ENCODE peak calls at places on chromosomes 7 and 10, in seven cellular contexts. One of them, this sample, is unnamed.

GRCh38 chr10:43127447-43127846 is 10.8 kb upstream of the CSGALNACT2 start:
- DNase-seq in NB4: no peak
- DNase-seq in ovary: peak; percentile 7
- DNase-seq in heart left ventricle: no peak
- DNase-seq in endothelial cell of umbilical vein: no peak
- DNase-seq in epithelial cell of esophagus: peak; percentile 10
- DNase-seq in fibroblast of pulmonary artery: no peak
- DNase-seq in this sample: no peak

GRCh38 chr7:33590902-33591301 is 314.4 kb upstream of the BMPER start:
- DNase-seq in fibroblast of pulmonary artery: peak; percentile 31
- DNase-seq in endothelial cell of umbilical vein: peak; percentile 63
- DNase-seq in ovary: no peak
- DNase-seq in NB4: no peak
- DNase-seq in epithelial cell of esophagus: peak; percentile 69
- DNase-seq in heart left ventricle: no peak
- DNase-seq in this sample: no peak

GRCh38 chr7:15687645-15688025 is 1.2 kb upstream of the MEOX2 start:
- DNase-seq in epithelial cell of esophagus: no peak
- DNase-seq in endothelial cell of umbilical vein: peak; percentile 37
- DNase-seq in NB4: no peak
- DNase-seq in ovary: no peak
- DNase-seq in fibroblast of pulmonary artery: no peak
- DNase-seq in heart left ventricle: peak; percentile 66
- DNase-seq in this sample: peak; percentile 10

GRCh38 chr7:29968683-29969457 is 20.7 kb downstream of the SCRN1 start:
- DNase-seq in endothelial cell of umbilical vein: no peak
- DNase-seq in fibroblast of pulmonary artery: peak; percentile 74
- DNase-seq in ovary: no peak
- DNase-seq in epithelial cell of esophagus: peak; percentile 73
- DNase-seq in NB4: no peak
- DNase-seq in heart left ventricle: no peak
- DNase-seq in this sample: no peak

GRCh38 chr10:50470345-50470744 is 153.4 kb downstream of the SGMS1 start:
- DNase-seq in endothelial cell of umbilical vein: no peak
- DNase-seq in ovary: no peak
- DNase-seq in epithelial cell of esophagus: peak; percentile 33
- DNase-seq in fibroblast of pulmonary artery: no peak
- DNase-seq in NB4: peak; percentile 66
- DNase-seq in heart left ventricle: no peak
- DNase-seq in this sample: no peak

GRCh38 chr7:8246020-8246419 is 15.9 kb downstream of the ICA1 start:
- DNase-seq in fibroblast of pulmonary artery: no peak
- DNase-seq in heart left ventricle: no peak
- DNase-seq in ovary: no peak
- DNase-seq in epithelial cell of esophagus: no peak
- DNase-seq in NB4: no peak
- DNase-seq in endothelial cell of umbilical vein: no peak
- DNase-seq in this sample: no peak

GRCh38 chr10:69721690-69722310 is 79.9 kb upstream of the COL13A1 start:
- DNase-seq in epithelial cell of esophagus: peak; percentile 40
- DNase-seq in NB4: no peak
- DNase-seq in heart left ventricle: no peak
- DNase-seq in endothelial cell of umbilical vein: peak; percentile 34
- DNase-seq in ovary: no peak
- DNase-seq in fibroblast of pulmonary artery: peak; percentile 74
- DNase-seq in this sample: no peak

GRCh38 chr7:5360971-5361370 is 62.7 kb downstream of the TNRC18 start:
- DNase-seq in epithelial cell of esophagus: no peak
- DNase-seq in NB4: no peak
- DNase-seq in ovary: no peak
- DNase-seq in endothelial cell of umbilical vein: no peak
- DNase-seq in heart left ventricle: no peak
- DNase-seq in fibroblast of pulmonary artery: no peak
- DNase-seq in this sample: no peak

GRCh38 chr7:28799619-28800018 is 158.5 kb downstream of the TRIL start:
- DNase-seq in ovary: no peak
- DNase-seq in heart left ventricle: no peak
- DNase-seq in epithelial cell of esophagus: no peak
- DNase-seq in fibroblast of pulmonary artery: no peak
- DNase-seq in NB4: no peak
- DNase-seq in endothelial cell of umbilical vein: no peak
- DNase-seq in this sample: no peak

GRCh38 chr10:19819419-19820033 is 3.3 kb downstream of the PLXDC2 start:
- DNase-seq in endothelial cell of umbilical vein: peak; percentile 58
- DNase-seq in fibroblast of pulmonary artery: peak; percentile 76
- DNase-seq in ovary: peak; percentile 53
- DNase-seq in NB4: peak; percentile 36
- DNase-seq in heart left ventricle: no peak
- DNase-seq in epithelial cell of esophagus: peak; percentile 79
- DNase-seq in this sample: peak; percentile 13

GRCh38 chr10:119104653-119105024 is 726 bp downstream of the DENND10 start:
- DNase-seq in heart left ventricle: no peak
- DNase-seq in fibroblast of pulmonary artery: no peak
- DNase-seq in ovary: no peak
- DNase-seq in epithelial cell of esophagus: no peak
- DNase-seq in NB4: peak; percentile 53
- DNase-seq in endothelial cell of umbilical vein: peak; percentile 50
- DNase-seq in this sample: peak; percentile 23

GRCh38 chr10:103594326-103594725 is 100.8 kb downstream of the NEURL1 start:
- DNase-seq in NB4: no peak
- DNase-seq in heart left ventricle: no peak
- DNase-seq in endothelial cell of umbilical vein: no peak
- DNase-seq in ovary: no peak
- DNase-seq in epithelial cell of esophagus: no peak
- DNase-seq in fibroblast of pulmonary artery: no peak
- DNase-seq in this sample: no peak

GRCh38 chr10:128489324-128490247 is 363.4 kb upstream of the MKI67 start:
- DNase-seq in epithelial cell of esophagus: no peak
- DNase-seq in heart left ventricle: no peak
- DNase-seq in endothelial cell of umbilical vein: no peak
- DNase-seq in fibroblast of pulmonary artery: no peak
- DNase-seq in NB4: no peak
- DNase-seq in ovary: no peak
- DNase-seq in this sample: no peak

GRCh38 chr7:108054537-108054936 is 51.6 kb upstream of the LAMB1 start:
- DNase-seq in endothelial cell of umbilical vein: no peak
- DNase-seq in NB4: no peak
- DNase-seq in fibroblast of pulmonary artery: no peak
- DNase-seq in heart left ventricle: no peak
- DNase-seq in epithelial cell of esophagus: peak; percentile 39
- DNase-seq in ovary: no peak
- DNase-seq in this sample: no peak

GRCh38 chr10:84335516-84335915 is 7.1 kb downstream of the CCSER2 start:
- DNase-seq in ovary: peak; percentile 41
- DNase-seq in epithelial cell of esophagus: no peak
- DNase-seq in fibroblast of pulmonary artery: peak; percentile 64
- DNase-seq in endothelial cell of umbilical vein: no peak
- DNase-seq in NB4: peak; percentile 29
- DNase-seq in heart left ventricle: no peak
- DNase-seq in this sample: no peak

GRCh38 chr7:42237162-42237821 is at the start of gene GLI3:
- DNase-seq in fibroblast of pulmonary artery: peak; percentile 95
- DNase-seq in heart left ventricle: peak; percentile 89
- DNase-seq in ovary: peak; percentile 92
- DNase-seq in epithelial cell of esophagus: peak; percentile 93
- DNase-seq in endothelial cell of umbilical vein: peak; percentile 90
- DNase-seq in NB4: peak; percentile 29
- DNase-seq in this sample: peak; percentile 78

GRCh38 chr10:5545778-5546710 is 21.3 kb downstream of the CALML3 start:
- DNase-seq in heart left ventricle: peak; percentile 68
- DNase-seq in ovary: no peak
- DNase-seq in endothelial cell of umbilical vein: peak; percentile 95
- DNase-seq in NB4: no peak
- DNase-seq in fibroblast of pulmonary artery: peak; percentile 79
- DNase-seq in epithelial cell of esophagus: peak; percentile 85
- DNase-seq in this sample: no peak

GRCh38 chr10:32983333-32983909 is 25.4 kb upstream of the ITGB1 start:
- DNase-seq in heart left ventricle: no peak
- DNase-seq in NB4: peak; percentile 71
- DNase-seq in endothelial cell of umbilical vein: peak; percentile 86
- DNase-seq in fibroblast of pulmonary artery: peak; percentile 91
- DNase-seq in ovary: no peak
- DNase-seq in epithelial cell of esophagus: peak; percentile 95
- DNase-seq in this sample: no peak

GRCh38 chr7:82745117-82745516 is 301.5 kb upstream of the CACNA2D1 start:
- DNase-seq in heart left ventricle: no peak
- DNase-seq in epithelial cell of esophagus: no peak
- DNase-seq in ovary: no peak
- DNase-seq in endothelial cell of umbilical vein: no peak
- DNase-seq in NB4: no peak
- DNase-seq in fibroblast of pulmonary artery: no peak
- DNase-seq in this sample: no peak

GRCh38 chr10:42969147-42969546 is 107.7 kb upstream of the RET start:
- DNase-seq in ovary: no peak
- DNase-seq in endothelial cell of umbilical vein: no peak
- DNase-seq in NB4: no peak
- DNase-seq in fibroblast of pulmonary artery: no peak
- DNase-seq in epithelial cell of esophagus: no peak
- DNase-seq in heart left ventricle: peak; percentile 21
- DNase-seq in this sample: no peak

GRCh38 chr7:5429857-5430611 is 6.4 kb upstream of the TNRC18 start:
- DNase-seq in endothelial cell of umbilical vein: no peak
- DNase-seq in fibroblast of pulmonary artery: no peak
- DNase-seq in ovary: peak; percentile 54
- DNase-seq in heart left ventricle: no peak
- DNase-seq in epithelial cell of esophagus: peak; percentile 94
- DNase-seq in NB4: no peak
- DNase-seq in this sample: no peak

GRCh38 chr10:86943316-86944030 is 13.9 kb downstream of the MMRN2 start:
- DNase-seq in NB4: no peak
- DNase-seq in heart left ventricle: no peak
- DNase-seq in ovary: no peak
- DNase-seq in endothelial cell of umbilical vein: no peak
- DNase-seq in fibroblast of pulmonary artery: no peak
- DNase-seq in epithelial cell of esophagus: no peak
- DNase-seq in this sample: no peak

GRCh38 chr7:116097365-116098009 is 66.9 kb upstream of the TFEC start:
- DNase-seq in ovary: no peak
- DNase-seq in NB4: peak; percentile 74
- DNase-seq in endothelial cell of umbilical vein: peak; percentile 89
- DNase-seq in epithelial cell of esophagus: peak; percentile 79
- DNase-seq in heart left ventricle: no peak
- DNase-seq in fibroblast of pulmonary artery: peak; percentile 80
- DNase-seq in this sample: no peak
- TF ChIP-seq CTCF in ovary: no peak
- TF ChIP-seq CTCF in NB4: no peak
- TF ChIP-seq CTCF in endothelial cell of umbilical vein: no peak
- TF ChIP-seq CTCF in epithelial cell of esophagus: no peak
- TF ChIP-seq CTCF in heart left ventricle: peak; percentile 23
- TF ChIP-seq CTCF in fibroblast of pulmonary artery: peak; percentile 33
- TF ChIP-seq CTCF in this sample: peak; percentile 47

GRCh38 chr10:104767282-104767681 is 126.2 kb downstream of the SORCS3 start:
- DNase-seq in heart left ventricle: no peak
- DNase-seq in endothelial cell of umbilical vein: no peak
- DNase-seq in epithelial cell of esophagus: no peak
- DNase-seq in fibroblast of pulmonary artery: no peak
- DNase-seq in NB4: no peak
- DNase-seq in ovary: no peak
- DNase-seq in this sample: no peak

GRCh38 chr10:104766341-104766740 is 125.3 kb downstream of the SORCS3 start:
- DNase-seq in ovary: no peak
- DNase-seq in heart left ventricle: no peak
- DNase-seq in epithelial cell of esophagus: peak; percentile 29
- DNase-seq in NB4: no peak
- DNase-seq in fibroblast of pulmonary artery: no peak
- DNase-seq in endothelial cell of umbilical vein: no peak
- DNase-seq in this sample: no peak

GRCh38 chr10:104762793-104763192 is 121.7 kb downstream of the SORCS3 start:
- DNase-seq in endothelial cell of umbilical vein: no peak
- DNase-seq in NB4: no peak
- DNase-seq in heart left ventricle: no peak
- DNase-seq in fibroblast of pulmonary artery: no peak
- DNase-seq in ovary: no peak
- DNase-seq in epithelial cell of esophagus: no peak
- DNase-seq in this sample: no peak

GRCh38 chr10:104767745-104768144 is 126.7 kb downstream of the SORCS3 start:
- DNase-seq in ovary: no peak
- DNase-seq in endothelial cell of umbilical vein: no peak
- DNase-seq in NB4: peak; percentile 9
- DNase-seq in heart left ventricle: no peak
- DNase-seq in epithelial cell of esophagus: no peak
- DNase-seq in fibroblast of pulmonary artery: no peak
- DNase-seq in this sample: no peak
- TF ChIP-seq CTCF in ovary: no peak
- TF ChIP-seq CTCF in endothelial cell of umbilical vein: no peak
- TF ChIP-seq CTCF in NB4: no peak
- TF ChIP-seq CTCF in heart left ventricle: no peak
- TF ChIP-seq CTCF in epithelial cell of esophagus: no peak
- TF ChIP-seq CTCF in fibroblast of pulmonary artery: no peak
- TF ChIP-seq CTCF in this sample: no peak

GRCh38 chr7:40709077-40709964 is 574.5 kb downstream of the SUGCT start:
- DNase-seq in NB4: no peak
- DNase-seq in endothelial cell of umbilical vein: no peak
- DNase-seq in fibroblast of pulmonary artery: peak; percentile 51
- DNase-seq in heart left ventricle: no peak
- DNase-seq in epithelial cell of esophagus: peak; percentile 86
- DNase-seq in ovary: no peak
- DNase-seq in this sample: no peak

GRCh38 chr7:40700653-40701475 is 566.1 kb downstream of the SUGCT start:
- DNase-seq in heart left ventricle: no peak
- DNase-seq in ovary: no peak
- DNase-seq in epithelial cell of esophagus: peak; percentile 33
- DNase-seq in NB4: peak; percentile 51
- DNase-seq in fibroblast of pulmonary artery: peak; percentile 46
- DNase-seq in endothelial cell of umbilical vein: no peak
- DNase-seq in this sample: no peak

GRCh38 chr7:40701836-40702551 is 567.2 kb downstream of the SUGCT start:
- DNase-seq in ovary: no peak
- DNase-seq in heart left ventricle: no peak
- DNase-seq in fibroblast of pulmonary artery: no peak
- DNase-seq in epithelial cell of esophagus: peak; percentile 54
- DNase-seq in endothelial cell of umbilical vein: no peak
- DNase-seq in NB4: peak; percentile 31
- DNase-seq in this sample: no peak

GRCh38 chr7:40706829-40707228 is 572.0 kb downstream of the SUGCT start:
- DNase-seq in NB4: no peak
- DNase-seq in heart left ventricle: no peak
- DNase-seq in endothelial cell of umbilical vein: no peak
- DNase-seq in epithelial cell of esophagus: peak; percentile 61
- DNase-seq in ovary: no peak
- DNase-seq in fibroblast of pulmonary artery: no peak
- DNase-seq in this sample: no peak

DNA sequence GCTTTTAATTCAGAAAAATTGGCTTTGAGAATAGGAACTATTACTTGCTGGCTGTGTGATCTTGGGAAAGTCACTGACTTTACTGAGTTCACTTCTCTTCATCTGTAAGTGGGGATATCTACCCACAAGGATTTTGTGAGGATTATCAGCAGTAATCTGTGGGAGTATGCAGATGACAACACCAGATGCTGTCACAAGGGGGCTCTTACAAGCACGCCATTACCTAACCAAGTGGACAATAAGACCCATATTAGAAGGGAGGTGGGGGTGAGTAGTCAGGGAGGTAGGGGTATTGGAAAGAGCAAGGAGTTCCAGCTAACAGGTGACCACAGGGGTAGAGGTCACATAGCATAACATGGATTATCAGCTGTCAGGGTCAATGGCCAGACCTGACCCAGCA is 569.4 kb downstream of the SUGCT start:
- DNase-seq in fibroblast of pulmonary artery: no peak
- DNase-seq in epithelial cell of esophagus: no peak
- DNase-seq in endothelial cell of umbilical vein: no peak
- DNase-seq in NB4: peak; percentile 15
- DNase-seq in ovary: no peak
- DNase-seq in heart left ventricle: no peak
- DNase-seq in this sample: no peak
- TF ChIP-seq CTCF in fibroblast of pulmonary artery: no peak
- TF ChIP-seq CTCF in epithelial cell of esophagus: no peak
- TF ChIP-seq CTCF in endothelial cell of umbilical vein: no peak
- TF ChIP-seq CTCF in NB4: peak; percentile 10
- TF ChIP-seq CTCF in ovary: no peak
- TF ChIP-seq CTCF in heart left ventricle: no peak
- TF ChIP-seq CTCF in this sample: no peak

GRCh38 chr10:132506711-132507466 is 30.7 kb upstream of the INPP5A start:
- DNase-seq in fibroblast of pulmonary artery: peak; percentile 13
- DNase-seq in endothelial cell of umbilical vein: no peak
- DNase-seq in NB4: no peak
- DNase-seq in heart left ventricle: no peak
- DNase-seq in epithelial cell of esophagus: no peak
- DNase-seq in ovary: peak; percentile 64
- DNase-seq in this sample: no peak
- TF ChIP-seq CTCF in fibroblast of pulmonary artery: no peak
- TF ChIP-seq CTCF in endothelial cell of umbilical vein: no peak
- TF ChIP-seq CTCF in NB4: no peak
- TF ChIP-seq CTCF in heart left ventricle: no peak
- TF ChIP-seq CTCF in epithelial cell of esophagus: no peak
- TF ChIP-seq CTCF in ovary: no peak
- TF ChIP-seq CTCF in this sample: no peak

This sample was measured in neural crest cell.